ENCODE peak calls at places on chromosomes 16 and 17, in four cellular contexts. O is GM12865, P is neural progenitor cell, U is cardiac fibroblast. T is an unnamed sample.

GRCh38 chr17:66091440-66092080 is 100.4 kb downstream of the CEP112 start:
- DNase-seq in O (no peak), P (no peak), U (no peak), T (no peak)

GRCh38 chr16:80824623-80825364 is 20.4 kb upstream of the CDYL2 start:
- DNase-seq in O (peak), P (peak), U (peak), T (peak)

GRCh38 chr17:38465420-38466345 is 37.4 kb downstream of the ARHGAP23 start:
- DNase-seq in O (no peak), P (no peak), U (no peak), T (peak)

GRCh38 chr17:82003411-82004381 is 19.0 kb downstream of the CENPX start:
- DNase-seq in O (no peak), P (no peak), U (peak), T (no peak)

GRCh38 chr17:59221159-59221847 is 992 bp downstream of the GDPD1 start:
- DNase-seq in O (no peak), P (no peak), U (no peak), T (no peak)

GRCh38 chr17:21119247-21119944 is 7.4 kb upstream of the DHRS7B start:
- DNase-seq in O (peak), P (peak), U (peak), T (peak)

GRCh38 chr16:76854234-76854633 is 336.8 kb upstream of the MON1B start:
- DNase-seq in O (no peak), P (no peak), U (peak), T (no peak)

GRCh38 chr16:70470927-70471341 is 16.5 kb downstream of the FCSK start:
- DNase-seq in O (no peak), P (peak), U (peak), T (no peak)

GRCh38 chr17:39174907-39175694 is 9.1 kb upstream of the ARL5C start:
- DNase-seq in O (peak), P (peak), U (peak), T (peak)

GRCh38 chr17:57140321-57140720 is 55.3 kb downstream of the AKAP1 start:
- DNase-seq in O (no peak), P (no peak), U (no peak), T (no peak)

GRCh38 chr16:58727028-58727781 is 6.9 kb downstream of the GOT2 start:
- DNase-seq in O (no peak), P (no peak), U (no peak), T (no peak)

GRCh38 chr17:36697907-36698526 is 96.6 kb downstream of the MRM1 start:
- DNase-seq in O (no peak), P (peak), U (peak), T (no peak)

GRCh38 chr17:19309701-19310100 is 52.8 kb downstream of the B9D1 start:
- DNase-seq in O (no peak), P (no peak), U (no peak), T (no peak)

GRCh38 chr17:8622191-8622590 is 8.3 kb downstream of the MYH10 start:
- DNase-seq in O (no peak), P (no peak), U (no peak), T (no peak)

GRCh38 chr17:48547839-48548686 is 3.2 kb upstream of the HOXB2 start:
- DNase-seq in O (no peak), P (peak), U (peak), T (no peak)

GRCh38 chr17:7523033-7523432 is 25.8 kb upstream of the TNFSF12 start:
- DNase-seq in O (peak), P (peak), U (peak), T (no peak)

DNA sequence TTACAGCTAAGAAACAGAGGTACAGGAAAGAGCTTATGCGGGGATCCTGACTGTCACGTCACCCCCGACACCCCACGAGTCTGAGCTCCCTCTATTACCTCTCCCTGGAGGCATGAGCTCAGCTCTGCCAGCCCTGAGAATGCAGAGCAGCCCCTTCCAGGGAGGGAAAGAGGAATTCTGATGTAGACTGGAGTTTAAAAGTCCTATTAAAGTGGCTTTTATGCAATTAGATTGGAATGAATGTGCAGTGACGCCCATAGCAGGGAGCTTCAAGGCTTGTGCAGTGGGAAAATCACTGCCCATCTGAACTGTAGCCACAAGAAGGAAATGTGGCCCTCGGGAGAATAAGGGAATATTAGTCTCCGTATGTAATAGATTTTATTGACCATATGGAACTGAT is 67.0 kb downstream of the ZNF423 start:
- DNase-seq in O (no peak), P (no peak), U (no peak), T (no peak)
- TF ChIP-seq CTCF in O (no peak), P (no peak), U (no peak), T (no peak)

GRCh38 chr17:68431661-68432071 is 25.6 kb downstream of the WIPI1 start:
- DNase-seq in O (peak), P (peak), U (peak), T (peak)
- TF ChIP-seq CTCF in O (peak), P (peak), U (peak), T (no peak)

DNA sequence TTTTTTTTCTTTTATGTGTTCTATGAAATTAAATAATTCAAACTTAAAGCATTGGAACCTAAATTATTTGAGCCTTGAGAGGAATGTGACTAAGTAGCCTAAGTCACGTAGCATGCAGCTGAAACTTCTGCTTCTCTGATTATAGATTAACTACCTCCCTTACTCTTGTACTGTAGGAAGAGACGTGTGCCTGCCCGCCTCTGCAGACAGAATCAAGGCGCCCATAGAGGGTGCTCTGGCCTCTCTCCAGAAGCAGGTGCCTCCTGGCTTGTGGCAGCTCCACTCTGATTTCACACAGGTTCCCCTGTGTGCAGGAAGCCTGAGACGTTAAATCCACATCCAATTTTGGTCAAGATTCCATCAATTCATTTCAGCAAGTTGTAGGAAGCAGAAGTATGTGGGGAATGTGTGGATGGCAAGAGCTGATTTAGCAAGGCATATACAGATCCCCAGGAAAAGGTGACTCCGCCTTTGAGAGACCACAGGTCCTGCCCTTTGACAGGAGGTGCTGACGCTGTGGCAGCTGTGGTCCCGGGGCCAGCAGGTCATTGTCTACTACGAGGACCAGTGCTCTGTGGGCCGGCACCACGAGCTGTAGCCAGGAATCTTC is 1418.8 kb downstream of the CDH11 start:
- DNase-seq in O (no peak), P (peak), U (no peak), T (no peak)
- TF ChIP-seq CTCF in O (no peak), P (peak), U (no peak), T (no peak)

GRCh38 chr17:74460996-74461395 is 5.4 kb upstream of the CD300A start:
- DNase-seq in O (no peak), P (no peak), U (no peak), T (no peak)

GRCh38 chr17:74464730-74465377 is 1.6 kb upstream of the CD300A start:
- DNase-seq in O (peak), P (no peak), U (no peak), T (no peak)

GRCh38 chr17:74459622-74460021 is 6.8 kb upstream of the CD300A start:
- DNase-seq in O (no peak), P (no peak), U (no peak), T (no peak)

GRCh38 chr17:74458835-74459234 is 7.6 kb upstream of the CD300A start:
- DNase-seq in O (no peak), P (no peak), U (no peak), T (no peak)

DNA sequence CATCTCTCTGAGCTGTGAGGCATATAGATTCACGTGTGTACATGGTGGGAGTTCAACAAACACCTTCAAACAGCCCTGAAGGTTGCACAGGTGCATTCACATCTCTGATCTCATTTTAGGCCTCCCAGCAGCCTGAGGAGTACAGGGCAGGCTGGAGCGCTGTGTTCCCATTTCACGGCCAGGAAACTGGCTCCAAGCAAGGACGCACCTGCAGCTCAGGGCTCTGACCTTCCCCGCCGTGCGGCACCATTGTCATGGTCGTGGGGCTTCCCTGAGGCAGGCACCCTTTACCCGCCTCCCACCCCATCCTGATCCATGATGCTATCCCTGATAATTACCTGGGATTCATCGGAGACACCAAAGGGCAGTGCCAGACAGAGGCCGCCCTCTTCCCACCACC is 4.8 kb upstream of the CD300A start:
- DNase-seq in O (no peak), P (no peak), U (no peak), T (no peak)
- TF ChIP-seq CTCF in O (no peak), P (no peak), U (no peak), T (no peak)

GRCh38 chr16:21982108-21982507 is 18.8 kb downstream of the PDZD9 start:
- DNase-seq in O (no peak), P (no peak), U (no peak), T (no peak)
- TF ChIP-seq CTCF in O (no peak), P (no peak), U (no peak), T (no peak)

DNA sequence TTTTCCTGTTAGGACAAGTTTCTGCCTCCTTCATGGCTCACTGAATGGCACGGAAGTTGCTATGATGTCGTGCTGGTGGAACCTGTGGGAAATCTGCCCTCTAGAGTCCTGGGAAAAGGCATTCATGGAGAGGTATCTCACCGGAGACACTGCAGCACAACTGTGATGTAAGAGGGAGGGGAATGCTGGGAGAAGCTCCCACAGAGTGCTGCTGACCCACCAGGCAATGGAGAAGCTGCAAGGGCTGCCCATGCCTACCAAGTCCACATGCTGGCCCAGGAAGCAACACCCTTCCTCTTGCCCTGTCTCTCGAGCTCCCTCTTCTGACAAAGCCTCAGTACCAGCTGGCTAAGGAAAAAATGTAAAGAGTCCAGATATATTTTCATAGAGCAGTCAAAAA is 45.2 kb upstream of the SLC5A11 start:
- DNase-seq in O (peak), P (no peak), U (peak), T (no peak)
- TF ChIP-seq CTCF in O (peak), P (no peak), U (peak), T (peak)

GRCh38 chr17:79925242-79925957 is 86.2 kb upstream of the CBX4 start:
- DNase-seq in O (no peak), P (peak), U (peak), T (no peak)
- TF ChIP-seq CTCF in O (no peak), P (no peak), U (no peak), T (no peak)

GRCh38 chr16:67181346-67181745 is 2.4 kb downstream of the MATCAP1 start:
- DNase-seq in O (no peak), P (no peak), U (peak), T (no peak)

GRCh38 chr16:67182288-67182687 is 1.5 kb downstream of the MATCAP1 start:
- DNase-seq in O (no peak), P (no peak), U (no peak), T (no peak)

GRCh38 chr16:67177743-67178699 is 5.7 kb downstream of the MATCAP1 start:
- DNase-seq in O (peak), P (peak), U (peak), T (no peak)

GRCh38 chr16:67180166-67180565 is 3.6 kb downstream of the MATCAP1 start:
- DNase-seq in O (no peak), P (no peak), U (no peak), T (no peak)

GRCh38 chr16:67179421-67180080 is 4.2 kb downstream of the MATCAP1 start:
- DNase-seq in O (peak), P (no peak), U (no peak), T (no peak)
- TF ChIP-seq CTCF in O (no peak), P (peak), U (no peak), T (peak)

T was measured in GM10248.